ENCODE peak calls at places on chromosomes 3 and 15, in five cellular contexts. One of them, this sample, is unnamed.

GRCh38 chr3:134748698-134749097 is 46.4 kb upstream of the EPHB1 start:
- DNase-seq in H1: peak
- DNase-seq in A549: no peak
- DNase-seq in body of pancreas: no peak
- DNase-seq in spleen: no peak
- DNase-seq in this sample: no peak

GRCh38 chr3:73509066-73509465 is 115.7 kb downstream of the PDZRN3 start:
- DNase-seq in H1: no peak
- DNase-seq in A549: no peak
- DNase-seq in body of pancreas: no peak
- DNase-seq in spleen: no peak
- DNase-seq in this sample: no peak

GRCh38 chr15:71055461-71055860 is 59.8 kb upstream of the THSD4 start:
- DNase-seq in H1: no peak
- DNase-seq in A549: peak
- DNase-seq in body of pancreas: no peak
- DNase-seq in spleen: no peak
- DNase-seq in this sample: no peak

GRCh38 chr15:80778964-80779657 is at the start of gene CEMIP:
- DNase-seq in H1: peak
- DNase-seq in A549: peak
- DNase-seq in body of pancreas: peak
- DNase-seq in spleen: peak
- DNase-seq in this sample: peak

GRCh38 chr3:96960661-96961330 is 146.4 kb downstream of the EPHA6 start:
- DNase-seq in H1: no peak
- DNase-seq in A549: no peak
- DNase-seq in body of pancreas: no peak
- DNase-seq in spleen: no peak
- DNase-seq in this sample: no peak

GRCh38 chr3:129624347-129625070 is 18.0 kb upstream of the PLXND1 start:
- DNase-seq in H1: no peak
- DNase-seq in A549: no peak
- DNase-seq in body of pancreas: peak
- DNase-seq in spleen: peak
- DNase-seq in this sample: no peak

GRCh38 chr3:62261800-62262199 is 111.5 kb downstream of the FEZF2 start:
- DNase-seq in H1: no peak
- DNase-seq in A549: no peak
- DNase-seq in body of pancreas: no peak
- DNase-seq in spleen: no peak
- DNase-seq in this sample: no peak

GRCh38 chr15:101025896-101026631 is 106.9 kb downstream of the LRRK1 start:
- DNase-seq in H1: peak
- DNase-seq in A549: no peak
- DNase-seq in body of pancreas: no peak
- DNase-seq in spleen: peak
- DNase-seq in this sample: no peak

GRCh38 chr3:171192176-171192854 is 165.8 kb upstream of the SLC2A2 start:
- DNase-seq in H1: no peak
- DNase-seq in A549: peak
- DNase-seq in body of pancreas: no peak
- DNase-seq in spleen: no peak
- DNase-seq in this sample: peak

GRCh38 chr15:52800852-52801747 is 11.0 kb upstream of the ONECUT1 start:
- DNase-seq in H1: no peak
- DNase-seq in A549: no peak
- DNase-seq in body of pancreas: no peak
- DNase-seq in spleen: no peak
- DNase-seq in this sample: no peak

GRCh38 chr3:192494176-192494575 is 233.2 kb downstream of the FGF12 start:
- DNase-seq in H1: no peak
- DNase-seq in A549: no peak
- DNase-seq in body of pancreas: peak
- DNase-seq in spleen: no peak
- DNase-seq in this sample: no peak

GRCh38 chr3:6062226-6063187 is 798.4 kb upstream of the GRM7 start:
- DNase-seq in H1: peak
- DNase-seq in A549: no peak
- DNase-seq in body of pancreas: no peak
- DNase-seq in spleen: no peak
- DNase-seq in this sample: no peak

GRCh38 chr3:195240171-195240701 is 30.7 kb downstream of the XXYLT1 start:
- DNase-seq in H1: peak
- DNase-seq in A549: no peak
- DNase-seq in body of pancreas: peak
- DNase-seq in spleen: no peak
- DNase-seq in this sample: no peak

GRCh38 chr3:67947808-67948508 is 293.5 kb upstream of the SUCLG2 start:
- DNase-seq in H1: peak
- DNase-seq in A549: peak
- DNase-seq in body of pancreas: peak
- DNase-seq in spleen: peak
- DNase-seq in this sample: no peak

GRCh38 chr15:69090197-69090948 is 70.1 kb upstream of the GLCE start:
- DNase-seq in H1: no peak
- DNase-seq in A549: peak
- DNase-seq in body of pancreas: peak
- DNase-seq in spleen: no peak
- DNase-seq in this sample: no peak

GRCh38 chr3:9700536-9700935 is 3.1 kb upstream of the CPNE9 start:
- DNase-seq in H1: no peak
- DNase-seq in A549: no peak
- DNase-seq in body of pancreas: no peak
- DNase-seq in spleen: peak
- DNase-seq in this sample: no peak

GRCh38 chr3:58214484-58215316 is 3.9 kb upstream of the DNASE1L3 start:
- DNase-seq in H1: no peak
- DNase-seq in A549: peak
- DNase-seq in body of pancreas: no peak
- DNase-seq in spleen: peak
- DNase-seq in this sample: no peak

GRCh38 chr3:101072299-101072698 is 79.1 kb upstream of the ABI3BP start:
- DNase-seq in H1: no peak
- DNase-seq in A549: peak
- DNase-seq in body of pancreas: peak
- DNase-seq in spleen: no peak
- DNase-seq in this sample: no peak

GRCh38 chr3:14525685-14526631 is 14.2 kb downstream of the GRIP2 start:
- DNase-seq in H1: no peak
- DNase-seq in A549: no peak
- DNase-seq in body of pancreas: peak
- DNase-seq in spleen: no peak
- DNase-seq in this sample: no peak

GRCh38 chr3:13951184-13951583 is 71.3 kb upstream of the WNT7A start:
- DNase-seq in H1: no peak
- DNase-seq in A549: no peak
- DNase-seq in body of pancreas: no peak
- DNase-seq in spleen: no peak
- DNase-seq in this sample: no peak

GRCh38 chr3:171741377-171741776 is 68.9 kb downstream of the PLD1 start:
- DNase-seq in H1: no peak
- DNase-seq in A549: no peak
- DNase-seq in body of pancreas: no peak
- DNase-seq in spleen: no peak
- DNase-seq in this sample: no peak

GRCh38 chr3:13019243-13019701 is 54.0 kb downstream of the IQSEC1 start:
- DNase-seq in H1: peak
- DNase-seq in A549: no peak
- DNase-seq in body of pancreas: no peak
- DNase-seq in spleen: peak
- DNase-seq in this sample: peak

GRCh38 chr15:67863442-67863987 is 23.7 kb upstream of the RNU6-1 start:
- DNase-seq in H1: peak
- DNase-seq in A549: peak
- DNase-seq in body of pancreas: peak
- DNase-seq in spleen: peak
- DNase-seq in this sample: peak

GRCh38 chr3:159987291-159987711 is 1.3 kb upstream of the IL12A start:
- DNase-seq in H1: no peak
- DNase-seq in A549: peak
- DNase-seq in body of pancreas: no peak
- DNase-seq in spleen: no peak
- DNase-seq in this sample: no peak

GRCh38 chr3:79211588-79212359 is 556.0 kb downstream of the ROBO1 start:
- DNase-seq in H1: no peak
- DNase-seq in A549: no peak
- DNase-seq in body of pancreas: no peak
- DNase-seq in spleen: peak
- DNase-seq in this sample: no peak

GRCh38 chr3:46517016-46517770 is 19.4 kb downstream of the RTP3 start:
- DNase-seq in H1: no peak
- DNase-seq in A549: peak
- DNase-seq in body of pancreas: no peak
- DNase-seq in spleen: no peak
- DNase-seq in this sample: peak

GRCh38 chr3:64998317-64998716 is 310.5 kb upstream of the ADAMTS9 start:
- DNase-seq in H1: no peak
- DNase-seq in A549: no peak
- DNase-seq in body of pancreas: no peak
- DNase-seq in spleen: no peak
- DNase-seq in this sample: no peak

GRCh38 chr3:154182322-154182922 is 61.2 kb downstream of the ARHGEF26 start:
- DNase-seq in H1: no peak
- DNase-seq in A549: no peak
- DNase-seq in body of pancreas: no peak
- DNase-seq in spleen: no peak
- DNase-seq in this sample: no peak

GRCh38 chr3:153090973-153091372 is 71.1 kb upstream of the RAP2B start:
- DNase-seq in H1: no peak
- DNase-seq in A549: no peak
- DNase-seq in body of pancreas: no peak
- DNase-seq in spleen: no peak
- DNase-seq in this sample: no peak

GRCh38 chr15:39657714-39658113 is 76.8 kb downstream of the THBS1 start:
- DNase-seq in H1: no peak
- DNase-seq in A549: no peak
- DNase-seq in body of pancreas: no peak
- DNase-seq in spleen: no peak
- DNase-seq in this sample: peak

GRCh38 chr15:99169769-99170311 is 65.0 kb downstream of the SYNM start:
- DNase-seq in H1: no peak
- DNase-seq in A549: no peak
- DNase-seq in body of pancreas: peak
- DNase-seq in spleen: no peak
- DNase-seq in this sample: no peak

GRCh38 chr3:195558602-195559001 is 15.5 kb upstream of the PPP1R2 start:
- DNase-seq in H1: no peak
- DNase-seq in A549: peak
- DNase-seq in body of pancreas: peak
- DNase-seq in spleen: no peak
- DNase-seq in this sample: no peak

GRCh38 chr15:87493803-87494202 is 762.7 kb downstream of the NTRK3 start:
- DNase-seq in H1: no peak
- DNase-seq in A549: no peak
- DNase-seq in body of pancreas: no peak
- DNase-seq in spleen: no peak
- DNase-seq in this sample: no peak

DNA sequence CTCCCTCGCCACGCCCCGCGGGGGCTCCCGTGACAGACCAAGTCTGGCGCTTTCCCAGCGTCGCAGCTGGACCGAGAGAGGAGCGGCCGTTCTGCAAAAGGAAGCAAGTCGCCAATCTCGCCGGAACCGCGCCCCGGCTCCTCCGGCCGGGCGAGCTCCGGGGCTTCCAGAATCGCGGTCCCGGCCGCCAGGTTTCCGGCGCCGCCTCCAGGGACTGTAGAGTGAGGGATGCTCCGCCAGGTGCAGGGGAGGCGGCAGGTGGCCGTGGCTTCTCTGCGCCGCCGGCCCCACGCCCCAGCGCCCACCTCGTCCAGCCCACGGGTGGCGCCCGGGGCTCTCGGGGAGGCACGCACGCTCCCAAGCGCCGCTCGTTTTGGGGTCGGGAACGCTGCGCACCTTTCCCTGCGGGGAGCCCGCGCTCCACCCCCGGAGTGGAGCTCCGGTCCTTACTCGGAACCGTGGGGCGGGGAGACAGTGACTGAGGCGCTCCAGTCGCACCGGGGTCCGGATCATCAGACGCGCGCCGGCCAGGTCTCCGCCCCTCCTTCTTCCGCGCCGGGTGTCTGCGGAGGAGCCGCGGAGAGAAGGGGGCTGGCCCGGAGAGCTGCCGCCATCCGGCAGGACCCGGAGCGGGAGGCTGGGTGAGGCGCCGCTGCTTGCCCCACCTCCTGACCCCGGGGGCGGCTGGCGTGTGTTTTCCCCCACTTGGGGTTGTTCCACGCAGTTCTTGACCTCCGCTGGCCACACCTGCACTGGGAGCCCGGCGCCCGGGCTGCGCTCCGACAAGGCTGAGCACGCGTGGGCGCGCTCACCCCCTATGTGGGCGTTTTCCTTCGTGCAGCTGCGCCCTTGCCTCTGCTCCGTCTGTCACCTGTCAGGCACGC is at the start of gene MCF2L2:
- DNase-seq in H1: peak
- DNase-seq in A549: peak
- DNase-seq in body of pancreas: peak
- DNase-seq in spleen: peak
- DNase-seq in this sample: no peak
- TF ChIP-seq POLR2A in H1: peak
- TF ChIP-seq POLR2A in A549: no peak
- TF ChIP-seq POLR2A in body of pancreas: peak
- TF ChIP-seq POLR2A in spleen: no peak
- TF ChIP-seq POLR2A in this sample: no peak

DNA sequence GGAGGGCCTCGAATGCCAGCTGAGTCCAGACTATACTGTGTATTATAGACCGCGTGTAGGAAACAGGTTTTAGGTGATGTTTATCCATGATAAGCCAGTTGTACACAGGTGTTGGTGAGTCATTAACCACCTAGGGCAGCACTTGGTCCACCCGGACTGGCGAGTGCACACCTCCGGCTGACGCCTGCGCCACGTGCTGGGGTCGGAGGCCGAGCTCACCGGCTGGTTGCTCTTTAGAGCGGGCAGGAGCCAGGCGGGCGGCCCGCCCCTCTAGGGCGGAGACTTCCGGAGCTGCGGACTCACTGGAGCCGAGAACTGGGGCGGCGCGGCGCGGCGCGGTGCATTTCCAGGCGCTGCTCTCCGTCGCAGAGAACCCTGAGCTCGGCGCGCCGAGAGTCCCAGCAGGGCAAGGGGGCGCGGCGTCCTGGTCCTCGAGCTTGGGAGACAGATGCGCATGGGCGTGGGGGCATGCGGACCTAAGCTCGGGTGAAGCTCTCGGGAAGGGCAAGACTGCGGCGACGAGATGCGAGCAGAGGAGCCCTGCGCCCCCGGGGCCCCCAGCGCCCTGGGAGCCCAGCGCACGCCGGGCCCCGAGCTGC is at the start of gene ESYT3:
- DNase-seq in H1: peak
- DNase-seq in A549: peak
- DNase-seq in body of pancreas: peak
- DNase-seq in spleen: no peak
- DNase-seq in this sample: no peak
- TF ChIP-seq POLR2A in H1: no peak
- TF ChIP-seq POLR2A in A549: peak
- TF ChIP-seq POLR2A in body of pancreas: peak
- TF ChIP-seq POLR2A in spleen: no peak
- TF ChIP-seq POLR2A in this sample: no peak

GRCh38 chr3:128369881-128370642 is 96.6 kb downstream of the DNAJB8 start:
- DNase-seq in H1: no peak
- DNase-seq in A549: no peak
- DNase-seq in body of pancreas: no peak
- DNase-seq in spleen: peak
- DNase-seq in this sample: no peak
- TF ChIP-seq POLR2A in H1: no peak
- TF ChIP-seq POLR2A in A549: no peak
- TF ChIP-seq POLR2A in body of pancreas: no peak
- TF ChIP-seq POLR2A in spleen: no peak
- TF ChIP-seq POLR2A in this sample: no peak

GRCh38 chr15:31870336-31871158 is 159.8 kb upstream of the CHRNA7 start:
- DNase-seq in H1: peak
- DNase-seq in A549: peak
- DNase-seq in body of pancreas: peak
- DNase-seq in spleen: peak
- DNase-seq in this sample: peak
- TF ChIP-seq POLR2A in H1: peak
- TF ChIP-seq POLR2A in A549: peak
- TF ChIP-seq POLR2A in body of pancreas: peak
- TF ChIP-seq POLR2A in spleen: no peak
- TF ChIP-seq POLR2A in this sample: no peak

This sample was measured in H54.